ENCODE peak calls at places on chromosomes 6 and 20, in ten cellular contexts. T is thoracic aorta; B is CD8-positive, alpha-beta T cell; P is ovary; E is head of caudate nucleus; U is IMR-90; I is OCI-LY7; V is NCI-H1105; F is stimulated activated CD4-positive, alpha-beta T cell treated with anti-CD3 and anti-CD28 coated beads, Interleukin-1b, Interleukin-23, amount 100 ng/mL, for 24 hours; R is A172. C is an unnamed sample.

GRCh38 chr6:88263591-88263990 is 97.4 kb upstream of the CNR1 start:
- DNase-seq in U (no peak), T (no peak), I (no peak), E (no peak), F (no peak), R (no peak), V (no peak), P (no peak), B (no peak), C (peak; percentile 47)

GRCh38 chr20:33908351-33908750 is 85.4 kb upstream of the RALY start:
- DNase-seq in F (no peak), V (no peak), T (no peak), I (no peak), P (no peak), B (no peak), R (peak; percentile 86), U (peak; percentile 28), E (no peak), C (peak; percentile 43)

GRCh38 chr20:18585134-18585533 is 2.7 kb upstream of the DTD1 start:
- DNase-seq in R (peak; percentile 35), I (no peak), P (no peak), F (no peak), T (no peak), V (no peak), U (peak; percentile 64), B (no peak), E (no peak), C (peak; percentile 82)

GRCh38 chr20:50577175-50578018 is 67.2 kb downstream of the PTPN1 start:
- DNase-seq in E (no peak), F (no peak), I (no peak), R (no peak), V (peak; percentile 36), P (no peak), U (no peak), T (no peak), B (no peak), C (no peak)

GRCh38 chr20:36792422-36792821 is 18.9 kb upstream of the DSN1 start:
- DNase-seq in V (peak; percentile 26), U (peak; percentile 72), I (peak; percentile 83), P (peak; percentile 53), E (peak; percentile 57), B (no peak), F (no peak), R (peak; percentile 89), T (no peak), C (peak; percentile 60)

GRCh38 chr6:114997813-114998292 is 655.0 kb upstream of the HS3ST5 start:
- DNase-seq in B (no peak), F (no peak), R (peak; percentile 66), E (no peak), I (no peak), V (no peak), P (no peak), U (no peak), T (no peak), C (no peak)

GRCh38 chr20:25398363-25399037 is 7.9 kb upstream of the ABHD12 start:
- DNase-seq in P (no peak), T (no peak), U (no peak), E (no peak), V (no peak), B (no peak), F (no peak), I (no peak), R (no peak), C (no peak)

GRCh38 chr20:35592339-35592960 is 23.2 kb upstream of the SPAG4 start:
- DNase-seq in P (no peak), V (peak; percentile 12), B (no peak), U (no peak), R (no peak), E (no peak), T (no peak), I (no peak), F (no peak), C (no peak)

GRCh38 chr6:1970151-1970561 is 275.2 kb downstream of the GMDS start:
- DNase-seq in E (no peak), B (no peak), R (no peak), F (no peak), T (no peak), V (no peak), I (no peak), U (peak; percentile 44), P (no peak), C (no peak)

C was measured in NCI-H226.